ENCODE peak calls at places on chromosome 20, in seven cellular contexts. T, G, E, B, Q, H and Z are unnamed samples.

GRCh38 chr20:36091561-36092423 is 62.7 kb upstream of the EPB41L1 start:
- DNase-seq in T (no peak), G (no peak), E (no peak), B (no peak), Q (no peak), H (no peak), Z (no peak)

GRCh38 chr20:36812601-36813000 is 39.0 kb upstream of the DSN1 start:
- DNase-seq in T (no peak), G (no peak), E (no peak), B (no peak), Q (no peak), H (no peak), Z (no peak)

GRCh38 chr20:18055261-18055660 is 2.5 kb downstream of the OVOL2 start:
- DNase-seq in T (no peak), G (peak), E (no peak), B (no peak), Q (no peak), H (no peak), Z (no peak)

GRCh38 chr20:23034721-23035671 is at the start of gene SSTR4:
- DNase-seq in T (no peak), G (no peak), E (no peak), B (no peak), Q (no peak), H (no peak), Z (no peak)

GRCh38 chr20:44552568-44552949 is 29.8 kb upstream of the PKIG start:
- DNase-seq in T (no peak), G (no peak), E (no peak), B (no peak), Q (no peak), H (no peak), Z (no peak)

GRCh38 chr20:35854697-35855434 is 83.1 kb downstream of the PHF20 start:
- DNase-seq in T (no peak), G (no peak), E (no peak), B (no peak), Q (no peak), H (no peak), Z (peak)

GRCh38 chr20:38617011-38617829 is 15.6 kb downstream of the ARHGAP40 start:
- DNase-seq in T (no peak), G (no peak), E (no peak), B (no peak), Q (no peak), H (no peak), Z (no peak)

GRCh38 chr20:21090738-21091120 is 15.4 kb downstream of the LINC00237 start:
- DNase-seq in T (no peak), G (no peak), E (no peak), B (no peak), Q (no peak), H (no peak), Z (no peak)

GRCh38 chr20:58986968-58987517 is 6.0 kb downstream of the NELFCD start:
- DNase-seq in T (no peak), G (no peak), E (no peak), B (no peak), Q (no peak), H (no peak), Z (no peak)

GRCh38 chr20:51500936-51501335 is 41.6 kb downstream of the NFATC2 start:
- DNase-seq in T (no peak), G (no peak), E (peak), B (no peak), Q (no peak), H (no peak), Z (no peak)

GRCh38 chr20:45300961-45301360 is 5.7 kb upstream of the RBPJL start:
- DNase-seq in T (no peak), G (no peak), E (no peak), B (peak), Q (no peak), H (no peak), Z (peak)

GRCh38 chr20:549720-550496 is 6.3 kb upstream of the CSNK2A1 start:
- DNase-seq in T (no peak), G (no peak), E (no peak), B (no peak), Q (no peak), H (no peak), Z (no peak)

GRCh38 chr20:20457392-20458126 is 89.7 kb downstream of the INSM1 start:
- DNase-seq in T (no peak), G (no peak), E (no peak), B (no peak), Q (no peak), H (no peak), Z (peak)

GRCh38 chr20:51656726-51657260 is 111.4 kb downstream of the ATP9A start:
- DNase-seq in T (no peak), G (no peak), E (no peak), B (no peak), Q (no peak), H (no peak), Z (no peak)

GRCh38 chr20:8394308-8394945 is 262.4 kb downstream of the PLCB1 start:
- DNase-seq in T (no peak), G (no peak), E (no peak), B (no peak), Q (no peak), H (no peak), Z (peak)

GRCh38 chr20:44714701-44715494 is at the start of gene CCN5:
- DNase-seq in T (peak), G (peak), E (no peak), B (peak), Q (peak), H (peak), Z (peak)

GRCh38 chr20:32231847-32232246 is 24.2 kb downstream of the POFUT1 start:
- DNase-seq in T (no peak), G (no peak), E (peak), B (peak), Q (no peak), H (no peak), Z (no peak)

GRCh38 chr20:42110301-42110700 is 492.1 kb upstream of the CHD6 start:
- DNase-seq in T (no peak), G (no peak), E (no peak), B (no peak), Q (no peak), H (no peak), Z (no peak)

GRCh38 chr20:1489764-1490436 is 1.3 kb downstream of the SIRPB2 start:
- DNase-seq in T (no peak), G (no peak), E (no peak), B (peak), Q (no peak), H (no peak), Z (no peak)

GRCh38 chr20:8121666-8122065 is 10.4 kb upstream of the PLCB1 start:
- DNase-seq in T (no peak), G (no peak), E (no peak), B (no peak), Q (no peak), H (no peak), Z (no peak)

GRCh38 chr20:20780127-20780822 is 67.8 kb upstream of the RALGAPA2 start:
- DNase-seq in T (peak), G (peak), E (peak), B (no peak), Q (peak), H (peak), Z (peak)

GRCh38 chr20:62900692-62901584 is 25.4 kb downstream of the DIDO1 start:
- DNase-seq in T (no peak), G (no peak), E (no peak), B (peak), Q (no peak), H (no peak), Z (no peak)

GRCh38 chr20:2300002-2300401 is 4.2 kb downstream of the TGM3 start:
- DNase-seq in T (no peak), G (no peak), E (no peak), B (no peak), Q (no peak), H (no peak), Z (no peak)

GRCh38 chr20:56469077-56469449 is 636 bp downstream of the RTF2 start:
- DNase-seq in T (no peak), G (no peak), E (no peak), B (no peak), Q (no peak), H (no peak), Z (no peak)

GRCh38 chr20:37567331-37567665 is 39.6 kb upstream of the BLCAP start:
- DNase-seq in T (no peak), G (no peak), E (no peak), B (no peak), Q (no peak), H (no peak), Z (no peak)

GRCh38 chr20:51188941-51189340 is 166.0 kb upstream of the KCNG1 start:
- DNase-seq in T (no peak), G (no peak), E (no peak), B (no peak), Q (no peak), H (no peak), Z (no peak)

GRCh38 chr20:47351643-47352331 is 4.7 kb downstream of the ZMYND8 start:
- DNase-seq in T (no peak), G (no peak), E (no peak), B (peak), Q (no peak), H (no peak), Z (no peak)
- H3K4me3 ChIP-seq in T (no peak), G (no peak), E (peak), B (no peak), Q (peak), H (peak), Z (peak)

DNA sequence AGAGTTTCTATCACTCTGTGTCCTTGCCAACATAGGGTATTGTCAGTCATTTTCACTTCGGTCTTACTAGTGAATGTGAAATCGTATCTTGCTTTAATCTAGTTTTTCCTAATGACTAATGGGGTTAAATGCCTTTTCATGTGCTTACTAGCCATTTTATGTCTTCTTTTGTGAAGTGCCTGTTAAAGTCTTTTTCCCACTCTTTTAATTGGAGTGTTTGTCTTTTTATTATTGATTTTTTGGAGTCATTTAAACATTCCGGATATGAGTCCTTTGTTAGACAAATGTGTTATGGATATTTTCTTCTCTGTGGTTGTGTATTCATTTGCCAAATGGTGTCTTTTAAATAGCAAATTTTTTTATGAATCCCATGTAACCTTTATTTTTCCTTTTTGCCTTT is 194.6 kb downstream of the CDH26 start:
- DNase-seq in T (no peak), G (no peak), E (no peak), B (no peak), Q (no peak), H (no peak), Z (no peak)
- H3K4me3 ChIP-seq in T (no peak), G (no peak), E (no peak), B (no peak), Q (no peak), H (no peak), Z (no peak)

GRCh38 chr20:57593134-57593886 is 26.9 kb downstream of the ZBP1 start:
- DNase-seq in T (no peak), G (peak), E (no peak), B (no peak), Q (no peak), H (no peak), Z (no peak)
- H3K4me3 ChIP-seq in T (no peak), G (no peak), E (no peak), B (no peak), Q (no peak), H (no peak), Z (no peak)

GRCh38 chr20:54078296-54078695 is 7.9 kb upstream of the BCAS1 start:
- DNase-seq in T (no peak), G (no peak), E (peak), B (no peak), Q (no peak), H (no peak), Z (no peak)
- H3K4me3 ChIP-seq in T (no peak), G (no peak), E (no peak), B (no peak), Q (no peak), H (no peak), Z (no peak)

DNA sequence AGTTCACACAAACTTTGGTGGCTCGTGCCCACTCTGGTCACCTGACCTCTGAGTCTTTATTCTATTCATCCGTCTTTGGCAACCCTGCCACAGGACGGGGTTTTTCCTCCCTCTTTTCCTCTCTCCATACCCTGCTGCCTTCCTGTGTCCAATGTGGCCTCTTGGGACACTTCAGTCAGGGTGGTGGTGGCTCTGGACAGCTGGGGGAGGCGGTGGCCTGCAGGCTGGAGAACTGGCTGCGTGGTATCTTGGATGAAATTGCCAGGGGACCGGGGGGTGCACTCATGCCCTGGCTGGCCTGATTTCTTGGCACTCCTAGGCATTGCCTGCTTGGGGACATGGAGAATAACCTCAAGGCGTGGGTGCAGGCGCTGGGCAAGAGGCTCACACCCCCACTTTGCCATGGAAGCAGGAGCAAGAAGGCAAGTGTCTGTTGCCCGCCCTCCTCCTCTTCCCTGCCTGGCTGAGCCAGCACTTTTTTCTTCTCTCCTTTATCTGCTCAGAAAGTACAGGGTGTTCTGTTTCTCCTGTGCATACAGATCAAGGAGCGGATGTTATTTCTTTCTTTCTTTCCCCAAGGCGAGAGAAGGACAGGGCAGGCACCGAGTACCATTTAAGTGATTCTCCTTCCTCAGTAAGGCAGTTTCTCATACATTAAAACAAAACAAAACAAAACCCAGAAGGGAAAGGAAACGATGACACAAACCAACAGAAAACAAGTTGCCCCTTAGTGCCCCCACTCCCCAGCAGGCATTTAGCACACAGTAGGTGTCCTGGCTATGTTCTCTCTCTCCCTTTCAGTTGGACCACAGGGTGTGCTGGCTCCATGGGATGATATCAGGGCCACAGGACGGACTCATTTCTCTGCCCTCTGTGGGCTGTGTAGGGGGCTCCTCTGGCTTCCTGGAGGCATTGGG is 155.5 kb upstream of the RNF24 start:
- DNase-seq in T (no peak), G (peak), E (no peak), B (peak), Q (no peak), H (no peak), Z (no peak)
- H3K4me3 ChIP-seq in T (no peak), G (no peak), E (no peak), B (no peak), Q (no peak), H (no peak), Z (no peak)

DNA sequence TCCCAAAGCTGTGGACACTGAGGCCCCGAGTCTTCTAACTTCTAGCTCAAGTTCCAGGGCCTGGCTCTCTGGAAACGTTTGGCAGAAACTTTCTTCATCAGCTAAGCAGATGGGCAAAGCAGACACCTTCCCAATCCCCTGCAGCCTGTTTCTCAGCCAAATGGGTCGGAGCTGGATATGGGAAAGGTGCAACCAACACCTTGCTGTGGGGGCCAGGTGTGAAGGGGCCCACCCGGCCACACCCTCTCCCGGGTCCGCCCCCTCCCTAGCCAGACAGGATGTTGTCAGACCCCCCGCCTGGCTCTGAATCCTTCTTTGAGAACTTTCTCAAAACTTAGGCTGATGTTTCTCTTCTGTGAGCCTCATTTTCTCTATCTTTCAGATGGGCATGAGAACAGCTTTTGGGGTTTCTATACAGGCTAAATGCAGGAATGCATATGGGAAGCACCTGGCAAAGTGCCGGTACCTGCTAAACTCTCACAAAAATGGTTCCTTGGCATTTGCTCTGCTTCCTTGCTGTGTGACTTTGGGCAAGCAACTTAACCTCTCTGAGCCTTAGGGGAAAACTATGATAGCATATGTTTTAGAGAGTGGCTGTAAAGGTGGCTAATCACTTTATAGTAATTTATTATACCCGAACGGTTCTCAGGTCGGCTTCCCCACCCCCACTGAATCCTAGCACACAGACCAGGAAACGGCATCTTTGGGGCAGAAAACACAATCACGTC is 1.8 kb downstream of the SNAI1 start:
- DNase-seq in T (no peak), G (no peak), E (no peak), B (no peak), Q (no peak), H (no peak), Z (no peak)
- H3K4me3 ChIP-seq in T (peak), G (no peak), E (no peak), B (peak), Q (peak), H (peak), Z (peak)